ENCODE peak calls at places on chromosomes 6 and 20, in six cellular contexts. E is HCT116, O is testis, G is body of pancreas, D is cardiac muscle cell, M is fibroblast of lung. L is an unnamed sample.
A peak's percentile ranks its signal among the peaks of the same experiment; 100 is the strongest.

GRCh38 chr20:57619053-57619831 is 984 bp downstream of the ZBP1 start:
- DNase-seq in E (no peak), O (no peak), G (no peak), D (no peak), M (no peak), L (no peak)

GRCh38 chr6:93248591-93248990 is 170.8 kb downstream of the EPHA7 start:
- DNase-seq in E (no peak), O (no peak), G (no peak), D (no peak), M (no peak), L (no peak)

GRCh38 chr20:32227744-32228688 is 20.3 kb downstream of the POFUT1 start:
- DNase-seq in E (no peak), O (no peak), G (peak; percentile 56), D (no peak), M (no peak), L (no peak)

GRCh38 chr20:18019068-18019467 is 38.6 kb downstream of the OVOL2 start:
- DNase-seq in E (no peak), O (peak; percentile 19), G (no peak), D (no peak), M (no peak), L (no peak)

GRCh38 chr6:90167514-90168379 is 128.9 kb downstream of the BACH2 start:
- DNase-seq in E (no peak), O (no peak), G (no peak), D (no peak), M (no peak), L (no peak)

GRCh38 chr6:114342826-114343781 is at the start of gene HS3ST5:
- DNase-seq in E (peak; percentile 6), O (peak; percentile 56), G (peak; percentile 25), D (peak; percentile 88), M (peak; percentile 32), L (peak; percentile 16)

GRCh38 chr20:24469116-24470030 is at the start of gene SYNDIG1:
- DNase-seq in E (no peak), O (peak; percentile 33), G (no peak), D (peak; percentile 66), M (peak; percentile 19), L (no peak)

GRCh38 chr6:166145751-166146150 is 21.9 kb downstream of the TBXT start:
- DNase-seq in E (no peak), O (no peak), G (no peak), D (no peak), M (no peak), L (peak; percentile 35)

GRCh38 chr6:29791786-29792122 is 35.9 kb upstream of the HLA-G start:
- DNase-seq in E (no peak), O (peak; percentile 17), G (no peak), D (no peak), M (no peak), L (no peak)

GRCh38 chr6:78995946-78996345 is 82.1 kb downstream of the PHIP start:
- DNase-seq in E (no peak), O (no peak), G (no peak), D (no peak), M (peak; percentile 72), L (no peak)

GRCh38 chr6:31378062-31378720 is 21.2 kb upstream of the HLA-B start:
- DNase-seq in E (no peak), O (no peak), G (no peak), D (no peak), M (no peak), L (no peak)
- H3K27ac ChIP-seq in E (no peak overlapping the region), O (no peak overlapping the region), G (no peak overlapping the region), D (no peak overlapping the region), M (no peak overlapping the region), L (no peak overlapping the region)

GRCh38 chr20:62133864-62134263 is 9.3 kb downstream of the PSMA7 start:
- DNase-seq in E (no peak), O (no peak), G (no peak), D (no peak), M (no peak), L (no peak)
- TF ChIP-seq CTCF in E (peak; percentile 29), O (no peak), G (no peak), D (no peak), M (no peak), L (no peak)

GRCh38 chr6:157034433-157035230 is 257.5 kb downstream of the ARID1B start:
- DNase-seq in E (peak; percentile 36), O (no peak), G (no peak), D (peak; percentile 55), M (peak; percentile 65), L (peak; percentile 68)
- H3K27ac ChIP-seq in E (no peak overlapping the region), O (no peak overlapping the region), G (no peak overlapping the region), D (no peak overlapping the region), M (no peak overlapping the region), L (no peak overlapping the region)

DNA sequence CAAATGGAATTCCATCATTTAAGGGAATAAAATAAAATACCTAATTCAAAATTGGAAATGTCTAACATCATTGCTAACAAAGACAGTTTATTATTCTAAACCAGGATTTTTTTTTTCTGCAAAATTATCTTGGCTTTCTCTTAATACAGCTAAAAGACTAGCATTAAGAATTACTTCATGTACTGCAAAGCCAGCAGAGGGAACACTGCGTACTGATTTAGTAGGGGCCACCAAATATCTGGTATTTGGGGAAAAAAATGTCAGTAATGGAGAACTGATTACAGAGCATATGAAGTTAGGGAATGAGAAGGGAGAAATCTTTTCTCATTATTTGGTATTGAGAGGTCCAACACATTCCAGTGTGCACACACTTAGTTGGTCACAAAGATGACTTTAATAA is 3.2 kb upstream of the SOX4 start:
- DNase-seq in E (no peak), O (no peak), G (no peak), D (no peak), M (no peak), L (no peak)
- TF ChIP-seq CTCF in E (no peak), O (no peak), G (no peak), D (no peak), M (no peak), L (no peak)

GRCh38 chr6:157312733-157313132 is 10.6 kb downstream of the TMEM242 start:
- DNase-seq in E (no peak), O (peak; percentile 13), G (no peak), D (no peak), M (no peak), L (no peak)

GRCh38 chr6:157314705-157315321 is 8.5 kb downstream of the TMEM242 start:
- DNase-seq in E (peak; percentile 58), O (peak; percentile 36), G (no peak), D (peak; percentile 60), M (peak; percentile 75), L (peak; percentile 72)

GRCh38 chr6:157322792-157323113 is 566 bp downstream of the TMEM242 start:
- DNase-seq in E (no peak), O (no peak), G (no peak), D (no peak), M (no peak), L (no peak)

GRCh38 chr6:157313531-157314467 is 9.5 kb downstream of the TMEM242 start:
- DNase-seq in E (no peak), O (peak; percentile 12), G (no peak), D (no peak), M (no peak), L (no peak)

GRCh38 chr6:157317129-157317814 is 6.0 kb downstream of the TMEM242 start:
- DNase-seq in E (peak; percentile 51), O (peak; percentile 70), G (peak; percentile 55), D (no peak), M (peak; percentile 84), L (peak; percentile 88)
- H3K27ac ChIP-seq in E (peak overlapping the region; percentile 33), O (peak overlapping the region; percentile 54), G (peak overlapping the region; percentile 18), D (no peak overlapping the region), M (peak overlapping the region; percentile 20), L (no peak overlapping the region)

GRCh38 chr6:32941412-32941784 is 570 bp upstream of the HLA-DMB start:
- DNase-seq in E (no peak), O (no peak), G (no peak), D (no peak), M (no peak), L (no peak)
- TF ChIP-seq CTCF in E (no peak), O (no peak), G (no peak), D (no peak), M (no peak), L (no peak)

DNA sequence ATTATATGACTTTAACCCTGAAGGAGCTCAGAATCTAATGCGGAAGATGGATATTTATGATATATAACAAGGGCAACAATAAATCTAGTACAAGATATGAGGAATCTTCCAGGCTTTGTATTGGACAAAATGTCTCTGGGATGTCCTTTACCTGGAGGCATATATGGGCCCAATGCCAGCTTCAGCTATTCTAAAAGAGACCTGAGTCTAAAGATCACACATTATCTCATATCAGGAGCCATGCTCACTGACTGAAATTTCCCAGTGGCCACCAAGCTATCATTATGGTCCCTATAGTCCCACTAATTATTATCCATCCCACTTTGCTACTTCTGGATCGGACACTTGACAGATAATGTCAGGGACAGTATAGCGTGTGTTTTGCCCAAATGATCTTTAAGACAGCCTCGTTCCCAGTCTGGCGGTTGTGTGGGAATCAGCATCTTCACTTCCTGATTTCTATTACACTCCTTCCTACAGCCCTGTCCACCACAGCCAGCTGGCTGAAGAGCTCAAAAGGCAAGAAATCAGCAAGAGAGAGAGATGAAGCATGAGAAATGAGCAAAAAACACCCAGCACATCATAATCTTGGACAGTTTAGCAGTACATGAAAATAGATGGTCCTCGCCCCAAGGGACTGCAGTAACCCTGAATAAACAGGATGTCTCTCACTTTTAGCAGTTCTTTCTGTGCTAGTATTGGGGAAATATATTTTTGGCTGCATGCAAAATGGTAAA is 34.9 kb downstream of the KLHL31 start:
- DNase-seq in E (no peak), O (no peak), G (no peak), D (no peak), M (no peak), L (no peak)
- H3K27ac ChIP-seq in E (no peak overlapping the region), O (no peak overlapping the region), G (no peak overlapping the region), D (no peak overlapping the region), M (no peak overlapping the region), L (no peak overlapping the region)

GRCh38 chr6:7246401-7247178 is 66.4 kb downstream of the SSR1 start:
- DNase-seq in E (no peak), O (peak; percentile 52), G (no peak), D (no peak), M (no peak), L (no peak)
- TF ChIP-seq CTCF in E (no peak), O (no peak), G (no peak), D (no peak), M (no peak), L (no peak)

GRCh38 chr20:62258499-62259293 is 20.4 kb downstream of the OSBPL2 start:
- DNase-seq in E (no peak), O (no peak), G (no peak), D (no peak), M (peak; percentile 80), L (peak; percentile 47)
- H3K27ac ChIP-seq in E (no peak overlapping the region), O (no peak overlapping the region), G (no peak overlapping the region), D (no peak overlapping the region), M (no peak overlapping the region), L (peak overlapping the region; percentile 8)

GRCh38 chr6:132698608-132699007 is 15.2 kb downstream of the VNN1 start:
- DNase-seq in E (no peak), O (no peak), G (no peak), D (no peak), M (no peak), L (no peak)
- TF ChIP-seq CTCF in E (no peak), O (no peak), G (no peak), D (no peak), M (no peak), L (no peak)

L was measured in RWPE1.